ENCODE peak calls at places on chromosomes 12 and 14, in four cellular contexts. One of them, this sample, is unnamed.

GRCh38 chr12:11927311-11927935 is 143.3 kb upstream of the BCL2L14 start:
- DNase-seq in stimulated activated CD8-positive, alpha-beta memory T cell treated with anti-CD3 and anti-CD28 coated beads, Interleukin-15, amount 100 ng/mL, for 1 hour: no peak
- DNase-seq in left cardiac atrium: no peak
- DNase-seq in stimulated activated naive CD8-positive, alpha-beta T cell treated with anti-CD3 and anti-CD28 coated beads, Interleukin-15, amount 100 ng/mL, for 72 hours: no peak
- DNase-seq in this sample: no peak

GRCh38 chr14:94127330-94127729 is 2.1 kb downstream of the IFI27L2 start:
- DNase-seq in stimulated activated CD8-positive, alpha-beta memory T cell treated with anti-CD3 and anti-CD28 coated beads, Interleukin-15, amount 100 ng/mL, for 1 hour: no peak
- DNase-seq in left cardiac atrium: no peak
- DNase-seq in stimulated activated naive CD8-positive, alpha-beta T cell treated with anti-CD3 and anti-CD28 coated beads, Interleukin-15, amount 100 ng/mL, for 72 hours: no peak
- DNase-seq in this sample: no peak

GRCh38 chr12:2797721-2798418 is 3.1 kb downstream of the FKBP4 start:
- DNase-seq in stimulated activated CD8-positive, alpha-beta memory T cell treated with anti-CD3 and anti-CD28 coated beads, Interleukin-15, amount 100 ng/mL, for 1 hour: no peak
- DNase-seq in left cardiac atrium: peak; percentile 78
- DNase-seq in stimulated activated naive CD8-positive, alpha-beta T cell treated with anti-CD3 and anti-CD28 coated beads, Interleukin-15, amount 100 ng/mL, for 72 hours: no peak
- DNase-seq in this sample: no peak

GRCh38 chr14:104881369-104881979 is 16.4 kb downstream of the CEP170B start:
- DNase-seq in stimulated activated CD8-positive, alpha-beta memory T cell treated with anti-CD3 and anti-CD28 coated beads, Interleukin-15, amount 100 ng/mL, for 1 hour: no peak
- DNase-seq in left cardiac atrium: peak; percentile 18
- DNase-seq in stimulated activated naive CD8-positive, alpha-beta T cell treated with anti-CD3 and anti-CD28 coated beads, Interleukin-15, amount 100 ng/mL, for 72 hours: no peak
- DNase-seq in this sample: peak; percentile 59

GRCh38 chr12:90899456-90900182 is 55.4 kb downstream of the CCER1 start:
- DNase-seq in stimulated activated CD8-positive, alpha-beta memory T cell treated with anti-CD3 and anti-CD28 coated beads, Interleukin-15, amount 100 ng/mL, for 1 hour: no peak
- DNase-seq in left cardiac atrium: no peak
- DNase-seq in stimulated activated naive CD8-positive, alpha-beta T cell treated with anti-CD3 and anti-CD28 coated beads, Interleukin-15, amount 100 ng/mL, for 72 hours: no peak
- DNase-seq in this sample: no peak

GRCh38 chr14:78836777-78837176 is 666.6 kb downstream of the NRXN3 start:
- DNase-seq in stimulated activated CD8-positive, alpha-beta memory T cell treated with anti-CD3 and anti-CD28 coated beads, Interleukin-15, amount 100 ng/mL, for 1 hour: no peak
- DNase-seq in left cardiac atrium: peak; percentile 29
- DNase-seq in stimulated activated naive CD8-positive, alpha-beta T cell treated with anti-CD3 and anti-CD28 coated beads, Interleukin-15, amount 100 ng/mL, for 72 hours: peak; percentile 2
- DNase-seq in this sample: peak; percentile 10

GRCh38 chr12:122867701-122868461 is 28.0 kb downstream of the VPS37B start:
- DNase-seq in stimulated activated CD8-positive, alpha-beta memory T cell treated with anti-CD3 and anti-CD28 coated beads, Interleukin-15, amount 100 ng/mL, for 1 hour: no peak
- DNase-seq in left cardiac atrium: peak; percentile 71
- DNase-seq in stimulated activated naive CD8-positive, alpha-beta T cell treated with anti-CD3 and anti-CD28 coated beads, Interleukin-15, amount 100 ng/mL, for 72 hours: no peak
- DNase-seq in this sample: no peak

GRCh38 chr14:104403421-104404220 is 175.9 kb upstream of the C14orf180 start:
- DNase-seq in stimulated activated CD8-positive, alpha-beta memory T cell treated with anti-CD3 and anti-CD28 coated beads, Interleukin-15, amount 100 ng/mL, for 1 hour: no peak
- DNase-seq in left cardiac atrium: no peak
- DNase-seq in stimulated activated naive CD8-positive, alpha-beta T cell treated with anti-CD3 and anti-CD28 coated beads, Interleukin-15, amount 100 ng/mL, for 72 hours: no peak
- DNase-seq in this sample: no peak

GRCh38 chr14:65156568-65157366 is 54.5 kb upstream of the MAX start:
- DNase-seq in stimulated activated CD8-positive, alpha-beta memory T cell treated with anti-CD3 and anti-CD28 coated beads, Interleukin-15, amount 100 ng/mL, for 1 hour: no peak
- DNase-seq in left cardiac atrium: peak; percentile 40
- DNase-seq in stimulated activated naive CD8-positive, alpha-beta T cell treated with anti-CD3 and anti-CD28 coated beads, Interleukin-15, amount 100 ng/mL, for 72 hours: no peak
- DNase-seq in this sample: peak; percentile 73

GRCh38 chr14:22159049-22159448 is 430.0 kb downstream of the DAD1 start:
- DNase-seq in stimulated activated CD8-positive, alpha-beta memory T cell treated with anti-CD3 and anti-CD28 coated beads, Interleukin-15, amount 100 ng/mL, for 1 hour: no peak
- DNase-seq in left cardiac atrium: no peak
- DNase-seq in stimulated activated naive CD8-positive, alpha-beta T cell treated with anti-CD3 and anti-CD28 coated beads, Interleukin-15, amount 100 ng/mL, for 72 hours: no peak
- DNase-seq in this sample: no peak

GRCh38 chr14:64294672-64295413 is 672 bp upstream of the ESR2 start:
- DNase-seq in stimulated activated CD8-positive, alpha-beta memory T cell treated with anti-CD3 and anti-CD28 coated beads, Interleukin-15, amount 100 ng/mL, for 1 hour: peak; percentile 68
- DNase-seq in left cardiac atrium: peak; percentile 72
- DNase-seq in stimulated activated naive CD8-positive, alpha-beta T cell treated with anti-CD3 and anti-CD28 coated beads, Interleukin-15, amount 100 ng/mL, for 72 hours: peak; percentile 89
- DNase-seq in this sample: no peak

GRCh38 chr14:92737619-92738188 is 10.7 kb downstream of the LGMN start:
- DNase-seq in stimulated activated CD8-positive, alpha-beta memory T cell treated with anti-CD3 and anti-CD28 coated beads, Interleukin-15, amount 100 ng/mL, for 1 hour: no peak
- DNase-seq in left cardiac atrium: no peak
- DNase-seq in stimulated activated naive CD8-positive, alpha-beta T cell treated with anti-CD3 and anti-CD28 coated beads, Interleukin-15, amount 100 ng/mL, for 72 hours: no peak
- DNase-seq in this sample: no peak

GRCh38 chr14:93525691-93526451 is 95.1 kb downstream of the UNC79 start:
- DNase-seq in stimulated activated CD8-positive, alpha-beta memory T cell treated with anti-CD3 and anti-CD28 coated beads, Interleukin-15, amount 100 ng/mL, for 1 hour: no peak
- DNase-seq in left cardiac atrium: no peak
- DNase-seq in stimulated activated naive CD8-positive, alpha-beta T cell treated with anti-CD3 and anti-CD28 coated beads, Interleukin-15, amount 100 ng/mL, for 72 hours: no peak
- DNase-seq in this sample: no peak

This sample was measured in skeletal muscle cell.